ENCODE peak calls at places on chromosome 22, in seven cellular contexts. V is mesendoderm, B is mesenchymal stem cell, G is IMR-90, U is H1, N is H9, F is trophoblast cell. R is an unnamed sample.

GRCh38 chr22:46072030-46072881 is 78.1 kb upstream of the PPARA start:
- DNase-seq in V (peak), N (peak), B (peak), U (peak), F (peak), G (peak), R (no peak)

GRCh38 chr22:36330655-36331305 is 57.0 kb downstream of the MYH9 start:
- DNase-seq in F (no peak), B (peak), V (peak), U (no peak), N (no peak), G (peak), R (no peak)

GRCh38 chr22:37843746-37844089 is 416 bp downstream of the ANKRD54 start:
- DNase-seq in U (no peak), G (peak), N (no peak), B (peak), V (no peak), F (no peak), R (no peak)

GRCh38 chr22:29751139-29751538 is 15.7 kb downstream of the ZMAT5 start:
- DNase-seq in V (no peak), G (peak), U (no peak), N (no peak), B (no peak), F (no peak), R (no peak)

GRCh38 chr22:17612057-17612456 is 16.5 kb downstream of the ATP6V1E1 start:
- DNase-seq in F (no peak), V (no peak), N (no peak), G (peak), U (no peak), B (no peak), R (no peak)

GRCh38 chr22:40462195-40462988 is 92.0 kb downstream of the SGSM3 start:
- DNase-seq in N (no peak), V (no peak), F (no peak), G (no peak), B (no peak), U (no peak), R (no peak)

GRCh38 chr22:36658900-36659299 is 44.7 kb downstream of the CACNG2 start:
- DNase-seq in V (no peak), N (no peak), B (no peak), U (no peak), G (no peak), F (no peak), R (no peak)

GRCh38 chr22:37764622-37765021 is 43.1 kb upstream of the GCAT start:
- DNase-seq in V (no peak), F (no peak), U (no peak), B (no peak), G (no peak), N (no peak), R (no peak)

GRCh38 chr22:19387575-19387974 is 44.0 kb downstream of the HIRA start:
- DNase-seq in U (no peak), N (no peak), V (no peak), B (no peak), F (no peak), G (no peak), R (no peak)

GRCh38 chr22:32723632-32724031 is 77.9 kb upstream of the TIMP3 start:
- DNase-seq in B (peak), V (no peak), G (peak), U (no peak), F (no peak), N (no peak), R (no peak)

GRCh38 chr22:40463017-40463631 is 92.7 kb downstream of the SGSM3 start:
- DNase-seq in B (no peak), U (no peak), G (no peak), F (no peak), N (no peak), V (no peak), R (no peak)

GRCh38 chr22:35630387-35630793 is 13.3 kb upstream of the MB start:
- DNase-seq in B (peak), F (peak), U (no peak), G (peak), N (peak), V (peak), R (no peak)

GRCh38 chr22:46789992-46790391 is 27.5 kb downstream of the TBC1D22A start:
- DNase-seq in U (no peak), F (no peak), V (no peak), G (no peak), B (no peak), N (no peak), R (no peak)

DNA sequence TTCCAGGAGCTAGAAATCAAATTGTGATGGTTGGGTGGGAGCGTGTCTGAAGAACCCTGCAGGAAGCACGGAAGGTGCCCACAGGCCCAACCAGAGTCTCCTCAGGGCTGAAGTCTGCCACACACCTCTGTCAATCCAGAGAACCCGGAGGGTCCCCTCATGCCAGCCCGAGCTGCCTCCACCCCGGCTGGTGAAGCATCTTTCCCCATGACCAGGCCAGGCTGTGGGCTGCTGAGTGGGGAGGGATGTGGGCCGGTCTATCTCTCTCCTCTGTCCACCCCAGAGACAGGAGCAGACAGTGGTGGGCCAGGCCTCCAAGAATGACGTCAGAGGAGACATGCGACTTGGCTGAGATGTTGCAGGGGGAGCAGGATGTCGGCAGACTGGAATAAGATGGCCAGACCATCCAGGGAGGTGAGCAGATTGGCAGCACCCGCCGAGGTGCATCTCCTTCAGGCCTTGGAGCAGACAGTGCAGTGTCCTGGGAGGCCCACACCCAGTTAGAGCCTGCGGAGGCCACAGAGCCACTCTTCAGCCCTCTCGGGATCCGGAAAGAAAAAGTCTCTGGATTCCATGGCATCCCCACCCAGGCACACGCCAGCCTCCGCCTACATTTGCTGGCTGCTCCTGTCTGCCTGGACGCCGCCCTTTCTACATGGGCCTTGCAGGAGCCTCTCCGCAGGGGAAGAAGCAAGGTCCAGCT is 1524.9 kb downstream of the BRD1 start:
- DNase-seq in N (no peak), V (no peak), U (no peak), G (no peak), F (no peak), B (no peak), R (no peak)
- H3K4ac ChIP-seq in N (no peak), V (no peak), U (no peak), G (no peak), F (no peak), B (no peak), R (no peak)

DNA sequence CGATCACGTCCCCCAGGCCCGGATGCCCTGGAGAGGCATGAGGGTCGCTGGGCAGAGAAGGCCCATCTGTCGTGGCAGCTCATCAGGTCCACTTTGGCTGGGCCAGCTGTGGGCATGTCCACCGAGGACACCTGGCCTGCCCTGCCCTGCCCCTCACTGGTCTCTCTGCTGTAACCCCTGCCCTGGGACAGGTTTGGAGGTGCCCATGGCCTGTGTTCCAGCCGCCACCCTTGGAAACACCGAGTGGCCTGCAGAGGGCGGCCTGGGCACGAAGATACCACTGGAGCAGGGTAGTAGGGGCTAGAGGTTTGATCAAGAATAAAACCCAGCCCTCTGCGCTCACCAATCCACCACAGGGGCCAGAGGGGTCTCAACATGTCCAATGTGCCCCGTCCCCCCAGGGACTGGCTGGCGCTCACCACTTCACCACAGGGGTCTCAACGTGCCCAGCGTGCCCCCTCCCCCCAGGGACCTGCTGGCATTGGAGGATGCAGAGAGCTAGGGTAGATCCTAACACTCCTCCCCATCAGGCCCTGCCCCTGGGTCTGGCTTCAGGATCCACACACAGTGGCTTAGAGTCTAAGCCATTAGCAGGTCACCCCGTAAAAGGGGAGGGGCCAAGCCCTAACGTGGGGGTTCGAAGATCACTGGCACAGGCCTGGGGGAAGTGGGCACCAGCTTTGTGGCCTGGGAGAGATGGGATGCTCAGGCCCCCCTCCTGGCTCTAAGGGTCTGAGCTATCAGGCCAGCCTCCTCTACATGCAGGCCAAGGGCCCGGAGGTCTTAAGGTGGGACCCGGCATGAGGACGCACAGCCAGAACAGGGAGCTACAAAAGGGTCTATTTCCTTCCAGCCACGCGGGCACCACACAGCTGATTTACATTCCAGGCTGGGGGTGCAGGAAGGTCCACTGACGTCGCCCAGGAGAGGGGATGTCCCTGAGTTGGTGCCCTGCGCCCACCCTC is 1.3 kb upstream of the HDAC10 start:
- DNase-seq in U (peak), V (peak), B (peak), G (peak), F (no peak), N (peak), R (peak)
- H3K4ac ChIP-seq in U (peak), V (no peak), B (no peak), G (no peak), F (no peak), N (no peak), R (no peak)

GRCh38 chr22:43013355-43014061 is 1.4 kb downstream of the PACSIN2 start:
- DNase-seq in N (no peak), G (no peak), U (no peak), B (peak), V (no peak), F (no peak), R (no peak)

GRCh38 chr22:43009444-43009843 is 5.5 kb downstream of the PACSIN2 start:
- DNase-seq in F (no peak), B (no peak), U (no peak), V (no peak), N (no peak), G (no peak), R (no peak)

GRCh38 chr22:43012390-43012789 is 2.6 kb downstream of the PACSIN2 start:
- DNase-seq in U (no peak), N (no peak), B (no peak), V (no peak), G (no peak), F (peak), R (no peak)

GRCh38 chr22:43008921-43009320 is 6.0 kb downstream of the PACSIN2 start:
- DNase-seq in F (peak), N (no peak), G (no peak), V (no peak), U (no peak), B (no peak), R (no peak)

DNA sequence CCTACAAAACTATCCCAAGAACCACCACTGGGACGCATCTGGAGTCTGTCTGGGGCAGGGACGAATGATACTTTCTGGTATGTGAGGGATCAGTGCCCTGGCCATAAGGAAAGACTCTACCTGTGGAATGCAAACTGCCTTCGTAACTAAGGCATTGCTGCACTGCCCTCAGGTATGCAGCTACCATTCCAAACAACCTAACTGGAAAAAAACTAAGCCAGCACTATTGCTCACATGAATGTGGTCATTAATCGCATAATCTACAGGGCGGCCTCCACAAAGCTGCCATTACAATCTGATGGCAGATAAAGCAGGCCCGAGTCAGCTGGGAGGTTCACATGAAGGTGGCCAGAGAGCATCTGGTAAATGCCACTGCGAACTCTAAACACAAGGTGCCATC is 3.9 kb downstream of the PACSIN2 start:
- DNase-seq in B (no peak), G (no peak), U (no peak), N (no peak), V (peak), F (peak), R (no peak)
- H3K4ac ChIP-seq in B (no peak), G (no peak), U (no peak), N (no peak), V (no peak), F (no peak), R (no peak)

DNA sequence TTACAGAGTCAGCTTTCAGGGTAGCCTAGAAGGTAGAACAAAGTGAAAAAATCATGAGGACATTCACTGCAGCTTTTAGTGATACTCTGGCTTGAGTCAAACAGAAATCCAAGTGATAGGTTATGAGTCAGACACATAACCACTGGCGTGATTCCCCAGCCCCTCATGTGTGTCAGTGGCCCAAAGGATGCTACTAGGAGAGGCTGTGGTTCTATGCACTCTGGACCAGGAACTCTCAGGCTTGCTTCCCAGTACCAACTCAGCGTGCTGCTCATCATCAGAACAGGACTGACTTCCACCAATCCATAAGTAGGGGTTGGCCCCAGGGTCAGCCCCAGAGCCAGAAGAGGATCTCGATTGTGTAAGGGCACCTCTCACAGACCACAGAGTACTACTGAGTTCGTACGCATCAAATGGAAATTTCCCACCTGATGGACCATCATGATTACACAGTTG is 116.8 kb downstream of the MED15 start:
- DNase-seq in U (no peak), F (no peak), N (no peak), B (peak), V (no peak), G (peak), R (no peak)
- H3K4ac ChIP-seq in U (no peak), F (no peak), N (no peak), B (no peak), V (no peak), G (no peak), R (no peak)

GRCh38 chr22:49094858-49095257 is 732.8 kb downstream of the BRD1 start:
- DNase-seq in G (no peak), F (no peak), B (no peak), V (no peak), U (no peak), N (no peak), R (no peak)
- H3K4ac ChIP-seq in G (no peak), F (no peak), B (no peak), V (no peak), U (no peak), N (no peak), R (no peak)

GRCh38 chr22:26842103-26842502 is 184.7 kb downstream of the MIAT start:
- DNase-seq in U (no peak), N (no peak), V (no peak), F (no peak), G (no peak), B (no peak), R (no peak)
- H3K4ac ChIP-seq in U (no peak), N (no peak), V (no peak), F (no peak), G (no peak), B (no peak), R (no peak)

R was measured in neuronal stem cell.